ENCODE peak calls at places on chromosomes 1 and 21, in five cellular contexts. U is NCI-H774; C is EL; Y is NCI-H1105 treated with DMSO at 0.1 percent for 48 hours; W is stimulated activated CD4-positive, alpha-beta T cell treated with anti-CD3 and anti-CD28 coated beads, Interleukin-2, amount 100 ng/mL, for 24 hours. I is an unnamed sample.

GRCh38 chr1:198913667-198914066 is 274.8 kb downstream of the PTPRC start:
- DNase-seq in C (no peak), Y (no peak), U (no peak), W (no peak), I (no peak)

GRCh38 chr1:6099297-6099696 is 53.6 kb downstream of the KCNAB2 start:
- DNase-seq in C (no peak), W (no peak), Y (no peak), U (no peak), I (no peak)

GRCh38 chr21:27079807-27080206 is 112.9 kb upstream of the ADAMTS5 start:
- DNase-seq in U (no peak), W (no peak), C (no peak), Y (no peak), I (no peak)

GRCh38 chr1:233033366-233033765 is 83.0 kb downstream of the NTPCR start:
- DNase-seq in C (no peak), Y (no peak), U (no peak), W (no peak), I (no peak)

GRCh38 chr1:34621916-34622315 is 132.9 kb upstream of the GJB5 start:
- DNase-seq in W (no peak), U (no peak), C (no peak), Y (no peak), I (no peak)

GRCh38 chr21:29297483-29298347 is 1.0 kb upstream of the BACH1 start:
- DNase-seq in Y (no peak), U (no peak), C (no peak), W (no peak), I (no peak)

GRCh38 chr1:179369751-179370341 is 4.1 kb downstream of the AXDND1 start:
- DNase-seq in W (peak), C (peak), U (peak), Y (peak), I (peak)

GRCh38 chr1:7440154-7440553 is 330.9 kb upstream of the VAMP3 start:
- DNase-seq in C (no peak), U (no peak), W (no peak), Y (no peak), I (no peak)

GRCh38 chr1:225347123-225347683 is 80.6 kb downstream of the LBR start:
- DNase-seq in C (no peak), U (no peak), W (no peak), Y (no peak), I (no peak)

GRCh38 chr1:183711691-183712401 is 58.7 kb upstream of the APOBEC4 start:
- DNase-seq in U (no peak), Y (no peak), W (no peak), C (peak), I (no peak)

I was measured in NCI-H2107.